ENCODE peak calls at places on chromosome 4, in five cellular contexts. U, Z, M, S and K are unnamed samples.

GRCh38 chr4:174255790-174256189 is 27.7 kb downstream of the FBXO8 start:
- DNase-seq in S (no peak), U (peak; percentile 21), Z (peak; percentile 92), M (no peak), K (no peak)

GRCh38 chr4:65510976-65511375 is 159.3 kb downstream of the EPHA5 start:
- DNase-seq in U (no peak), M (no peak), Z (no peak), S (no peak), K (no peak)

GRCh38 chr4:139241086-139241783 is 38.8 kb downstream of the MGARP start:
- DNase-seq in U (no peak), M (no peak), S (no peak), Z (no peak), K (peak; percentile 7)

GRCh38 chr4:3317656-3318211 is 24.9 kb downstream of the RGS12 start:
- DNase-seq in S (no peak), Z (no peak), M (no peak), U (no peak), K (no peak)

GRCh38 chr4:55921093-55921492 is 27.7 kb upstream of the CEP135 start:
- DNase-seq in Z (no peak), M (no peak), S (no peak), U (no peak), K (no peak)

GRCh38 chr4:83605744-83606172 is 69.8 kb downstream of the GPAT3 start:
- DNase-seq in U (no peak), M (no peak), S (no peak), Z (no peak), K (no peak)

GRCh38 chr4:34271479-34272355 is 1972.6 kb downstream of the ARAP2 start:
- DNase-seq in S (no peak), Z (no peak), U (no peak), M (no peak), K (no peak)

GRCh38 chr4:25767877-25768475 is 94.8 kb downstream of the SEL1L3 start:
- DNase-seq in U (peak; percentile 66), S (peak; percentile 48), M (no peak), Z (peak; percentile 79), K (peak; percentile 33)

DNA sequence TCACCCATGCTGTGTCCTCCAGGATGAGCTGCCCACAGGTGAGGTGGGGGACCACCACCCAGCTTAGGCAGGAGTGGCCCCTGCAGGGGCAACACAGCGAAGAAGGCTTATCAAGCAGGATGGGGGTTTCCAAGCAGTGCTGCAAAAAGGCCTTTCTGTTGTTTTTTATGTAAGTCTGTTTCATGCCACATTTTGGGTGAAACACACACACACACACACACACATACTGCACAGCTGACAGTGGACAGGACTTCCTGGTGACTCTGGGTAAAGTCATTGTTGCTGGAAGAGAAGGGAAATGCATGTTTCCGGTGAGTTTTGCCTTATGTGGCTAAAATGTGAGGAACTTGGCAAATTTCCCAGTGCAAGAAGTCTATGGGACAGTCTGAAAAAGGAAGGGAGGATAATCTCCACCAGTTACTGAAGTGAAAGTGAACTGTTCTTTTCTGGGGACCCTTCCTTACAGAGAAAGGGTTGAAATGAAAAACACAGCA is 119.2 kb downstream of the IRF2 start:
- DNase-seq in U (peak; percentile 19), S (peak; percentile 26), Z (peak; percentile 93), M (peak; percentile 84), K (peak; percentile 22)
- TF ChIP-seq RFX5 in U (no peak), S (no peak), Z (no peak), M (peak; percentile 30), K (no peak)

DNA sequence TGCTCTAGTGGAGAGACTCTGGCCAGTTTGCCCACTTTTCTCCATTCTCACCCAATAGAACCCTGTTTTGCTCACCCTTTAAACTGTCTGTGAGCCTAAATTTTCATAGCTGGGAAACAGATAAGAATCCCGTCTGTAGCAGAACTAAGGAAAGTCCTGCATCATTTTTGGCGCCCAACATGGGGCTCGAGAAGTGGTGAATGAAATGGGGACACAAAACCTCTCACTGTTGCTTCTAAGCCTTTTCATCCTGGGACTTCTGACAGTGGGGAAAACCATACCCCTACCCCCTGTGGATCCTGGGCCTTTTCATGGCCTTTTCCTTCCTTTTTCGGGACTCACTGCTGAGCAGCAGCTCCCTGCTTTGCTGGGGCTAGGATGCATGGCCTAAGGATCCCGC is 189.9 kb downstream of the INPP4B start:
- DNase-seq in M (no peak), Z (no peak), U (peak; percentile 30), S (no peak), K (no peak)
- TF ChIP-seq RFX5 in M (no peak), Z (no peak), U (no peak), S (no peak), K (no peak)

DNA sequence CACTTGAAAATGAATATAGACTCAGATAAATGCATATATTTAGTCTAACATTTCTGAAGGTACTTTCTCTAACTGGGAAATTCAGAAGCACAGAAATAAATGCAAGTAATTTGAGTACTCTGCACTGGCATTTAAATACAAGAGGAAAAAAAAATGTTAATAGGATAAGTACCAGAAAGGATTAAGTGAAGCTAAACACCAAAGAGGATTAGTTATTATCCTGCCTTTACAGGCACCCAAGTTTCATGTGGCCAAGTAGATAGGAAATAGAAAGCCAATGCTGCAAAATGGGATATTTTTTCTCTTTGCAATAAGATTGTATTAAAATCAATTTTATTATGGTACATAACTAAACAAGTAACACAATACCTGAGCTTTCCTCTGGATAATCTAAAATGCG is 762.5 kb downstream of the PCDH7 start:
- DNase-seq in U (no peak), M (no peak), S (no peak), Z (no peak), K (no peak)
- TF ChIP-seq RFX5 in U (no peak), M (no peak), S (no peak), Z (no peak), K (no peak)

DNA sequence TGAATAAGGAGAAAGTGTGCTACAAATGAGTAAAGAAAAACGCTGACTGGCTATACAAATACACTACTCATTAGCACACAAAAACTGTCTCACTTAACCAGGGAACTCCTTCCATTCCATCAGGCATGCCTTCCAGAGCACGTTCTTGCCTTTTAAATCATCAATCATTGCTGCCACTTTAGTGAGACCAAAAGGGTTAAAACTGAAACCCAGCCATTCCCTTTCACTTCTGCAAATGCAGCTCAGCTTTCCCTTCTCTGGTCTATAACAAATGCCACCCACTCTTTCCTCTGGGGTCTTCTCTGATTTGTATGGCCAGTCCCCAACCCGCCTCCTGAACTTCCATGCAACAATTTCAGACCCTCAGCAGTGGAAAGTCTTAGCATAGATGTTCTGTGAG is 231.5 kb downstream of the TRIML1 start:
- DNase-seq in U (no peak), S (no peak), M (no peak), Z (no peak), K (no peak)
- TF ChIP-seq RFX5 in U (no peak), S (no peak), M (no peak), Z (no peak), K (no peak)

DNA sequence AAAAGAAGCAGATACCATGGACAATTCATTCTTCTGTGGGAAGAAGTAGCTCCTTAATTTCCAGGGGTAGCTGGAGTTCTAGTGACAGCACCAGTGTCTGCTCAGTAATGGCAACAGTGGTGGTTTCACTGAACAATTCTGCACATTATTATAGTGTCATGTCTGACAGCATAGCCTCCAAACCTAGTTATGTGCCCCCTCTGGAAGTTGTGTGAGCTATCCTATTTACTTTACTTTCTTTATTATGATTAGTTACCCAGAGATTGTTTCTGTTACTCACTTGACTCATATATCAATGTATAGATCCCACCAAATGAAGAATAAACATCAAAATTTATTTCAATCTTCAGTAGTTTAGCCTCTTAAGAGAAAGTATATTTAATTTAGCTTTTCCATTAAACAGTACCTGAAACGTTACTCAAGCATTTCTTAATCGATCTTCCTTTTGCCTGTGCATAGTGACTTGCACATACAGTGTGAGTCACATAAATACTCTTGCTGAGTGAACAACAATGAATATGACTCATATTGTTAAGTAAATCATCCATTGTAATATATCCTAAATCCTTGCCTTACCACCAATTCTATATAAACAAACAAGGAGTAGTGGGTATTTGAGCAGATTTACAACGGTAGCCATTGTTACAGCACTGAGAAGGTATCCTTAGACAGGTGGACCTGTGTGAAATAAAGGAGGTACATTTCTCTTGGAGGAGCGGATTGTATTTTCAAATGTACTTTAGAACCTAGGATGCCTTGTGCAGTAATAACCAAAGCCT is 534.7 kb downstream of the ANKRD50 start:
- DNase-seq in U (peak; percentile 66), S (no peak), Z (peak; percentile 91), M (no peak), K (no peak)
- TF ChIP-seq RFX5 in U (no peak), S (no peak), Z (no peak), M (no peak), K (no peak)

DNA sequence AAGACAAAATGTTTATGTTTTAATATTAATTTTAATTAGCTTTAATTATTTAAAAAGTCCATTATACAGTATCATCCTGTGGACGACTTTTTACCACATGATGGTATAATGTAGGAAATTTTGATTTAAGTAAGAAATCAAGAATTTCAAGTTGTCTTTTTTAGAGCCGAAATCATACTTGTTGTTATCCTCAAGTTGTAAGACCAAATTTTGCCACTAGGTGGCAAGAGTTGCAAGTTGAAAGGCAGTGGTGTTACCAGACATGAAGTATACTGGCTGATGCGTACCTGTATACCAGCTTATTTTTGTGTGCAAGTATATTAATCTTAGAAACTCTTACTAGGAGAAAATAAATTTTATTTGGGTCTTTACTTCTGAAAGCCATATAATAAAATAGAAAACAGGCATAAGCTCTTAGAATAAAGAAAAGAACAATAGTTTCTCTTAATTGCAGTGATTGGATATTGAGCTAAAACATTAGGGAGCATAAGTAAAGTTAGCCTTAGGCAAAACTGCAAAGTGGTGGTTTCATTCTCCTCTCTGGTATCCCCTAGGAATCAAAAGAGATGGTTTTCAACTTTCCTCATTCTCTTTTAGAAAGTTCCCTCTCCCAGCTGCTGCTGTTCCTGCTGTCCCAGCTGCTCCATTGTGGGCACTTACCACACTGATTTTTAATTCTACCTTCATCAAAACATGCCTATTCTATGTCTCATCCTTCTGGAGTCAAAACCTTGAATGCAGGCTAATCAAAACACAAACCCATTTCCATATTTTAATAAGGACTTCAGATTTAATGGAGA is 118.1 kb upstream of the WDFY3 start:
- DNase-seq in S (peak; percentile 35), U (peak; percentile 71), M (no peak), Z (peak; percentile 75), K (no peak)
- TF ChIP-seq RFX5 in S (no peak), U (no peak), M (no peak), Z (no peak), K (no peak)